ENCODE peak calls at places on chromosomes 4 and X, in ten cellular contexts. One of them, this sample, is unnamed.

GRCh38 chrX:15401373-15401772 is 17.2 kb upstream of the VEGFD start:
- DNase-seq in AG10803: no peak
- DNase-seq in tibial nerve: no peak
- DNase-seq in PC-3: no peak
- DNase-seq in heart left ventricle: no peak
- DNase-seq in endothelial cell: no peak
- DNase-seq in psoas muscle: no peak
- DNase-seq in astrocyte of the spinal cord: no peak
- DNase-seq in hepatocyte: no peak
- DNase-seq in AG04450: no peak
- DNase-seq in this sample: no peak

GRCh38 chrX:39201305-39201990 is 400.2 kb downstream of the MID1IP1 start:
- DNase-seq in tibial nerve: no peak
- DNase-seq in astrocyte of the spinal cord: peak
- DNase-seq in AG04450: no peak
- DNase-seq in AG10803: no peak
- DNase-seq in heart left ventricle: no peak
- DNase-seq in hepatocyte: no peak
- DNase-seq in PC-3: no peak
- DNase-seq in endothelial cell: no peak
- DNase-seq in psoas muscle: no peak
- DNase-seq in this sample: no peak

GRCh38 chr4:77877771-77878170 is 15.1 kb downstream of the MRPL1 start:
- DNase-seq in psoas muscle: no peak
- DNase-seq in heart left ventricle: no peak
- DNase-seq in tibial nerve: no peak
- DNase-seq in endothelial cell: peak
- DNase-seq in AG04450: no peak
- DNase-seq in astrocyte of the spinal cord: no peak
- DNase-seq in PC-3: no peak
- DNase-seq in AG10803: no peak
- DNase-seq in hepatocyte: no peak
- DNase-seq in this sample: no peak

GRCh38 chr4:54924891-54925290 is 200.5 kb downstream of the KDR start:
- DNase-seq in tibial nerve: no peak
- DNase-seq in PC-3: peak
- DNase-seq in AG04450: no peak
- DNase-seq in AG10803: no peak
- DNase-seq in astrocyte of the spinal cord: no peak
- DNase-seq in heart left ventricle: no peak
- DNase-seq in endothelial cell: no peak
- DNase-seq in psoas muscle: no peak
- DNase-seq in hepatocyte: no peak
- DNase-seq in this sample: no peak

GRCh38 chr4:61514991-61515390 is 314.9 kb downstream of the ADGRL3 start:
- DNase-seq in psoas muscle: no peak
- DNase-seq in PC-3: no peak
- DNase-seq in tibial nerve: no peak
- DNase-seq in AG04450: no peak
- DNase-seq in heart left ventricle: no peak
- DNase-seq in endothelial cell: no peak
- DNase-seq in astrocyte of the spinal cord: no peak
- DNase-seq in hepatocyte: no peak
- DNase-seq in AG10803: no peak
- DNase-seq in this sample: no peak

GRCh38 chrX:130772313-130773140 is 130.5 kb downstream of the ENOX2 start:
- DNase-seq in hepatocyte: no peak
- DNase-seq in astrocyte of the spinal cord: peak
- DNase-seq in AG10803: peak
- DNase-seq in PC-3: peak
- DNase-seq in psoas muscle: no peak
- DNase-seq in endothelial cell: no peak
- DNase-seq in tibial nerve: no peak
- DNase-seq in AG04450: peak
- DNase-seq in heart left ventricle: no peak
- DNase-seq in this sample: no peak

GRCh38 chr4:78149737-78150136 is 92.6 kb downstream of the FRAS1 start:
- DNase-seq in psoas muscle: no peak
- DNase-seq in AG04450: no peak
- DNase-seq in hepatocyte: no peak
- DNase-seq in PC-3: no peak
- DNase-seq in heart left ventricle: no peak
- DNase-seq in AG10803: no peak
- DNase-seq in astrocyte of the spinal cord: no peak
- DNase-seq in tibial nerve: no peak
- DNase-seq in endothelial cell: no peak
- DNase-seq in this sample: no peak

GRCh38 chrX:65677954-65678469 is 10.6 kb downstream of the MSN start:
- DNase-seq in heart left ventricle: peak
- DNase-seq in astrocyte of the spinal cord: peak
- DNase-seq in AG10803: peak
- DNase-seq in endothelial cell: no peak
- DNase-seq in AG04450: peak
- DNase-seq in hepatocyte: peak
- DNase-seq in tibial nerve: peak
- DNase-seq in psoas muscle: no peak
- DNase-seq in PC-3: peak
- DNase-seq in this sample: no peak

GRCh38 chr4:87679449-87680169 is 29.5 kb downstream of the DMP1 start:
- DNase-seq in hepatocyte: peak
- DNase-seq in AG10803: peak
- DNase-seq in psoas muscle: peak
- DNase-seq in tibial nerve: peak
- DNase-seq in PC-3: peak
- DNase-seq in astrocyte of the spinal cord: peak
- DNase-seq in AG04450: peak
- DNase-seq in endothelial cell: peak
- DNase-seq in heart left ventricle: peak
- DNase-seq in this sample: no peak

GRCh38 chrX:116726806-116727205 is 264.0 kb upstream of the CT83 start:
- DNase-seq in PC-3: no peak
- DNase-seq in hepatocyte: no peak
- DNase-seq in astrocyte of the spinal cord: no peak
- DNase-seq in endothelial cell: no peak
- DNase-seq in AG10803: no peak
- DNase-seq in tibial nerve: no peak
- DNase-seq in heart left ventricle: no peak
- DNase-seq in AG04450: no peak
- DNase-seq in psoas muscle: no peak
- DNase-seq in this sample: no peak

GRCh38 chr4:26992657-26993361 is 132.2 kb downstream of the STIM2 start:
- DNase-seq in psoas muscle: no peak
- DNase-seq in astrocyte of the spinal cord: peak
- DNase-seq in AG10803: peak
- DNase-seq in hepatocyte: peak
- DNase-seq in AG04450: peak
- DNase-seq in PC-3: no peak
- DNase-seq in tibial nerve: peak
- DNase-seq in endothelial cell: no peak
- DNase-seq in heart left ventricle: peak
- DNase-seq in this sample: no peak

DNA sequence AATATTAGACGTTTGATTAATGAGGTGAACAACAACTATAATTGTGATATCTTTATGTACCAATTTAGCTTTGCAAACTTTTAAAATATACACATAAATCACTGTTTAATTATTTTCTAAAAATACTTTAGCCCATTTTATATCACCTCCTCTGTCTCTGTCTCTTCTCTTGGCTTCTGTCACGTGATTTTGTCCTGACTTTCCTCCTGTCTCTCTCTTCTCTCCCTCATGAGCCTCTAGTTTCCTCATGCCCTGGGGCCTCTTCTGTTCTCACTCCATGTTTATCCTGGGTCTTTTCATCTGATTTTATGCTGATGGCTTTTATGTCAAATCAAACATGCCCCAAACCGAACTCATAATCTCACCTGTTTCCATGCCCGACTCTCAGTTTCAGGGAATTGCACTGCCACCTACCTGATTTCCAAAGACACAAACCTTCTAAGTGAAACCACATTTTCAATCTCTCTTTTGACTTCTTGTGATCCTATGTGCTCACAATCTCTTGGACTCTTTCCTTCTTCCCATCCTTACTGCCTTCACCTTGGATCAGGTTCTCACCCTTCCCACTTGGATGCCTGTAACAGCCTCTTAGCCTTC is 303.0 kb upstream of the GALNT7 start:
- DNase-seq in endothelial cell: no peak
- DNase-seq in astrocyte of the spinal cord: no peak
- DNase-seq in heart left ventricle: no peak
- DNase-seq in AG04450: no peak
- DNase-seq in tibial nerve: no peak
- DNase-seq in PC-3: peak
- DNase-seq in psoas muscle: no peak
- DNase-seq in AG10803: no peak
- DNase-seq in hepatocyte: no peak
- DNase-seq in this sample: no peak
- TF ChIP-seq CTCF in endothelial cell: no peak
- TF ChIP-seq CTCF in astrocyte of the spinal cord: no peak
- TF ChIP-seq CTCF in heart left ventricle: no peak
- TF ChIP-seq CTCF in AG04450: no peak
- TF ChIP-seq CTCF in tibial nerve: no peak
- TF ChIP-seq CTCF in PC-3: peak
- TF ChIP-seq CTCF in psoas muscle: no peak
- TF ChIP-seq CTCF in AG10803: no peak
- TF ChIP-seq CTCF in hepatocyte: peak
- TF ChIP-seq CTCF in this sample: no peak

DNA sequence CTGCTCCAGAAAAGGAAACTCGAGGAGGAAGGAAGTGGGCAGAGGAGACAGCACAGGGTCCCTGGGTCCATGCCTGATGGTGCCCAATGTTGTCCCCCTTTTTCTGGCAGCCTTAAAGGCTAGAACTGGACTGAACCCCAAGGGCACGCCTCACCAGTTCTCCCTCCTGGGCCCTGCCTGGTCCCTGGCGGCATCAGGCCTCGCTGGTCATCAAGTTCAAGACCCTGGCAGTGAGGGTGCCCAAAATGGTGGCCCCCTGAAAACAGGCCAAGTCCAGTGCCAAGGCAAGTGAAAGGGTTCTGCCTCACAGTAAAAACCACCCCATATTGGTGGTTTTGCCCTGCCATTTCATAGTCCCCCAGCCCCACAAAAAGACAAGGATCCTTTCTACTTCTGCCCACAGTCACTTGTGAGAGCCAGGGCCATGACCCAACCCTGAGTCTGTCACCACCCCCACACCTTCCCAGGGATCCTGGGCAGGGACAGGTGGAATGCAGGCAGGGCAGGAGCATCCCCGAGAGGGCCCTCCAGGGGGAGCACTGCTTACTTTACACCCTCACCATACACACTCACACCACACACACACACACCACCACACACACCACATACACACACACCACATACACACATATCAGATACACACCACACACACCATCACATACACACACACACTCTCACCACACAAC is 107.6 kb downstream of the DCTD start:
- DNase-seq in tibial nerve: no peak
- DNase-seq in astrocyte of the spinal cord: no peak
- DNase-seq in heart left ventricle: no peak
- DNase-seq in endothelial cell: peak
- DNase-seq in PC-3: peak
- DNase-seq in AG04450: no peak
- DNase-seq in psoas muscle: no peak
- DNase-seq in AG10803: peak
- DNase-seq in hepatocyte: peak
- DNase-seq in this sample: no peak
- TF ChIP-seq CTCF in tibial nerve: no peak
- TF ChIP-seq CTCF in astrocyte of the spinal cord: no peak
- TF ChIP-seq CTCF in heart left ventricle: no peak
- TF ChIP-seq CTCF in endothelial cell: no peak
- TF ChIP-seq CTCF in PC-3: peak
- TF ChIP-seq CTCF in AG04450: peak
- TF ChIP-seq CTCF in psoas muscle: no peak
- TF ChIP-seq CTCF in AG10803: peak
- TF ChIP-seq CTCF in hepatocyte: peak
- TF ChIP-seq CTCF in this sample: peak

DNA sequence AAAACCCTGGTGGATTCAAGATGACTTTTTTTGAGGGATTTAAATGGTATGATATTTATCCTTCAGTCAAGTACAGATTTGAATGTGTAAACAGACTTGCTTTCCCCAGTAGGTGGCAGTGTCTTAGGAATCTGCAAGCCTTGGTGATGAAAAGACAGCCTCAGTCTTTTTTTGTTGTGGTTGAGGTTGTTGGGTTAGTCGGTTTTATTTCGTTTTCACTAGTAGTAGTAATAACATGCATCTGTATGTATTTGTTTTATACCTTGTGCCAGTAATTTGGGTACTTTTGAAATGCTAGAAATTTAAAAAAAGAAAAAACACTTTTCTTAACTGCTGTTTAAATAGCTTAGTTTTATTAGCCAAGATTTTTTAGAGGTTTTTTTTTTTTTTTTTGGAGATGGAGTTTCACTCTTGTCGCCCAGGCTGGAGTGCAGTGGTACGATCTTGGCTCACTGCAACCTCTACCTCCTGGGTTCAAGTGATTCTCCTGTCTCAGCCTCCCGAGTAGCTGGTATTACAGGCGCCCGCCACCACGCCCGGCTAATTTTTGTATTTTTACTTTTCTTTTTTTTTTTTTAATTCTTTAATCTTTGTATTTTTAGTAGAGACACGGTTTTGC is 39.2 kb downstream of the COPS4 start:
- DNase-seq in PC-3: peak
- DNase-seq in hepatocyte: peak
- DNase-seq in AG10803: peak
- DNase-seq in heart left ventricle: peak
- DNase-seq in endothelial cell: peak
- DNase-seq in psoas muscle: no peak
- DNase-seq in tibial nerve: peak
- DNase-seq in AG04450: peak
- DNase-seq in astrocyte of the spinal cord: peak
- DNase-seq in this sample: no peak
- TF ChIP-seq CTCF in PC-3: peak
- TF ChIP-seq CTCF in hepatocyte: peak
- TF ChIP-seq CTCF in AG10803: peak
- TF ChIP-seq CTCF in heart left ventricle: peak
- TF ChIP-seq CTCF in endothelial cell: peak
- TF ChIP-seq CTCF in psoas muscle: peak
- TF ChIP-seq CTCF in tibial nerve: peak
- TF ChIP-seq CTCF in AG04450: peak
- TF ChIP-seq CTCF in astrocyte of the spinal cord: peak
- TF ChIP-seq CTCF in this sample: peak

DNA sequence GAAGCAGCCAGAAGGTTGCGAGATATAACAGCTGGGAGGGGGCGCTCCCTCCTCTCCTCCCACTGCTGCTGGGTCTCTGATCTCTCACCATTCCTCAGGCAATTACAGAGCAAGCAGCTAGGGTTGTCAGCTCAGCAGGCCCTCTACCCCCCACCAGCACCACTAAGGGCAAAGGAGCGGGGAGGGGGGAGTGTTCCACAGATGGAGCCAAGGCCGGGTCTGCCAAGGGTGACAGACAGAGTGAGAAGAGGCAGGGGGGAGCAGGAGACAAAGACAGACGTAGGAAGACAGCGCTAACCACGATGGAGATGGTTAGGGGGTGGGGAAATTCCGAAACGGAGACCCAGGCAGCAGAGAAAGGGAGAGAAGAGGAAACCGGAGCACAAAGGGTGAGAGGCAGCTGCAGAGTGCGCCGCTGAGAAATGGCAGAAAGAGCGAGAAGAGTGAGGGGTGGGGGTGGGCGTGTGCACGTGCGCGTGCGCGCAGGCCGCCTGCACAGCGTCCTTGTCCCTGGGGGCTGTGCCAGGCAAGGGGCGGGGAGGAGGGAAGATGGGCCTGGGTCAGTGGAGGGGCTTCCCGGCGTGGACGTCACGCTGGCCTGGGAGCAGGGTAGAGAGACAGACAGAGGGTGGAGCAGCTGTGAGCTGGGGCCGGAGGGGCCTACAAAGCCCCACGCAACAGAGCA is 6.9 kb downstream of the L1CAM start:
- DNase-seq in AG04450: no peak
- DNase-seq in astrocyte of the spinal cord: no peak
- DNase-seq in endothelial cell: no peak
- DNase-seq in heart left ventricle: no peak
- DNase-seq in AG10803: no peak
- DNase-seq in PC-3: no peak
- DNase-seq in tibial nerve: no peak
- DNase-seq in hepatocyte: no peak
- DNase-seq in psoas muscle: no peak
- DNase-seq in this sample: no peak
- TF ChIP-seq CTCF in AG04450: no peak
- TF ChIP-seq CTCF in astrocyte of the spinal cord: no peak
- TF ChIP-seq CTCF in endothelial cell: no peak
- TF ChIP-seq CTCF in heart left ventricle: no peak
- TF ChIP-seq CTCF in AG10803: no peak
- TF ChIP-seq CTCF in PC-3: no peak
- TF ChIP-seq CTCF in tibial nerve: no peak
- TF ChIP-seq CTCF in hepatocyte: no peak
- TF ChIP-seq CTCF in psoas muscle: no peak
- TF ChIP-seq CTCF in this sample: no peak

This sample was measured in type B pancreatic cell.